ENCODE peak calls at places on chromosome X, in nine cellular contexts. Q is activated CD8-positive, alpha-beta T cell treated with anti-CD3 and anti-CD28 coated beads, Interleukin-2, amount 10 ng/mL, durations not matched to agents 7 days and 5 days; S is effector CD8-positive, alpha-beta T cell; Z is neuronal stem cell; G is substantia nigra; H is NCI-H748 treated with DMSO at 0.1 percent for 48 hours; A is IMR-90; I is NB4; E is stimulated activated CD4-positive, alpha-beta T cell treated with anti-CD3 and anti-CD28 coated beads, Interleukin-4, amount 100 ng/mL, for 48 hours. T is an unnamed sample.

GRCh38 chrX:23548164-23548563 is 119.1 kb upstream of the PRDX4 start:
- DNase-seq in Q (no peak), H (no peak), S (no peak), G (no peak), Z (no peak), E (no peak), A (no peak), I (no peak), T (no peak)

GRCh38 chrX:38561126-38561868 is at the start of gene TSPAN7:
- DNase-seq in Q (peak; percentile 79), S (peak; percentile 73), Z (peak; percentile 65), E (peak; percentile 61), G (peak; percentile 60), H (peak; percentile 67), A (peak; percentile 40), I (no peak), T (peak; percentile 56)

GRCh38 chrX:8748855-8749254 is 16.9 kb upstream of the ANOS1 start:
- DNase-seq in S (no peak), E (no peak), A (peak; percentile 43), Q (no peak), G (no peak), H (peak; percentile 44), Z (no peak), I (peak; percentile 39), T (peak; percentile 56)

GRCh38 chrX:111470681-111471403 is 40.6 kb upstream of the SERTM2 start:
- DNase-seq in H (no peak), E (no peak), Z (no peak), Q (no peak), I (no peak), A (no peak), G (no peak), S (no peak), T (no peak)

GRCh38 chrX:30196322-30196721 is 19.0 kb upstream of the MAGEB2 start:
- DNase-seq in S (no peak), Q (no peak), G (no peak), I (peak; percentile 5), H (no peak), A (peak; percentile 9), E (no peak), Z (no peak), T (no peak)

GRCh38 chrX:21741869-21742701 is 15.8 kb downstream of the SMPX start:
- DNase-seq in H (no peak), I (no peak), Q (no peak), A (no peak), S (no peak), E (no peak), Z (no peak), G (no peak), T (peak; percentile 11)

GRCh38 chrX:31819455-31819854 is 747.6 kb upstream of the FTHL17 start:
- DNase-seq in H (no peak), Q (no peak), G (no peak), E (no peak), A (no peak), Z (no peak), S (no peak), I (no peak), T (no peak)

GRCh38 chrX:126342859-126343258 is 176.8 kb upstream of the DCAF12L2 start:
- DNase-seq in G (no peak), Q (no peak), Z (no peak), A (no peak), E (no peak), I (no peak), H (no peak), S (no peak), T (no peak)

GRCh38 chrX:119647552-119648420 is 41.6 kb upstream of the NKRF start:
- DNase-seq in Q (peak; percentile 50), G (no peak), I (no peak), E (peak; percentile 26), S (no peak), A (no peak), H (no peak), Z (no peak), T (no peak)

GRCh38 chrX:24231169-24231568 is 81.6 kb downstream of the ZFX start:
- DNase-seq in I (peak; percentile 64), E (no peak), G (no peak), A (peak; percentile 93), S (no peak), Z (no peak), H (no peak), Q (no peak), T (peak; percentile 93)

GRCh38 chrX:53320543-53321215 is 39.3 kb upstream of the IQSEC2 start:
- DNase-seq in A (no peak), G (no peak), S (no peak), H (no peak), E (no peak), Z (no peak), Q (no peak), I (peak; percentile 15), T (no peak)

GRCh38 chrX:15674899-15675489 is 10.4 kb upstream of the CLTRN start:
- DNase-seq in A (peak; percentile 93), S (peak; percentile 79), H (peak; percentile 85), E (peak; percentile 75), I (peak; percentile 90), Q (peak; percentile 90), G (peak; percentile 90), Z (peak; percentile 80), T (peak; percentile 93)

GRCh38 chrX:133265331-133265730 is 47.2 kb upstream of the TFDP3 start:
- DNase-seq in A (no peak), I (peak; percentile 1), Z (peak; percentile 85), E (no peak), G (no peak), Q (no peak), H (no peak), S (no peak), T (no peak)

GRCh38 chrX:149521438-149521837 is 16.3 kb upstream of the IDS start:
- DNase-seq in G (no peak), S (no peak), H (no peak), Q (peak; percentile 37), I (no peak), E (no peak), Z (no peak), A (no peak), T (no peak)

GRCh38 chrX:78103656-78104446 is at the start of gene PGK1:
- DNase-seq in E (peak; percentile 77), G (peak; percentile 81), H (peak; percentile 77), S (peak; percentile 87), A (peak; percentile 97), Q (peak; percentile 95), I (peak; percentile 98), Z (peak; percentile 87), T (peak; percentile 93)

GRCh38 chrX:152656087-152656486 is 18.4 kb downstream of the GABRQ start:
- DNase-seq in G (no peak), S (no peak), E (no peak), Q (no peak), A (no peak), H (no peak), I (no peak), Z (no peak), T (no peak)

GRCh38 chrX:149456476-149457245 is 48.4 kb downstream of the IDS start:
- DNase-seq in Q (no peak), I (no peak), A (no peak), Z (no peak), G (no peak), H (no peak), S (no peak), E (no peak), T (no peak)

GRCh38 chrX:41543668-41544067 is 96.5 kb downstream of the NYX start:
- DNase-seq in H (no peak), A (no peak), E (no peak), Z (no peak), G (no peak), S (no peak), I (no peak), Q (no peak), T (no peak)

GRCh38 chrX:65643046-65643785 is 24.2 kb upstream of the MSN start:
- DNase-seq in H (no peak), E (no peak), I (no peak), G (no peak), Z (no peak), A (peak; percentile 10), S (no peak), Q (no peak), T (peak; percentile 36)

GRCh38 chrX:40205471-40205870 is 107.7 kb upstream of the BCOR start:
- DNase-seq in H (no peak), I (no peak), A (no peak), S (no peak), Q (no peak), E (no peak), G (no peak), Z (no peak), T (no peak)

GRCh38 chrX:118116308-118117068 is at the start of gene KLHL13:
- DNase-seq in Q (peak; percentile 20), S (peak; percentile 21), Z (peak; percentile 33), I (peak; percentile 54), H (peak; percentile 9), E (no peak), G (peak; percentile 7), A (peak; percentile 18), T (peak; percentile 26)

GRCh38 chrX:40096395-40097091 is 1.2 kb downstream of the BCOR start:
- DNase-seq in E (no peak), Z (no peak), Q (peak; percentile 69), S (peak; percentile 35), G (no peak), A (peak; percentile 45), I (peak; percentile 70), H (peak; percentile 8), T (no peak)

GRCh38 chrX:24956828-24957227 is 58.9 kb downstream of the ARX start:
- DNase-seq in I (no peak), G (no peak), A (peak; percentile 19), Q (no peak), H (no peak), E (no peak), S (no peak), Z (no peak), T (peak; percentile 53)

GRCh38 chrX:32514986-32515385 is 696.4 kb downstream of the DMD start:
- DNase-seq in Q (no peak), H (no peak), I (no peak), Z (no peak), S (no peak), E (no peak), G (no peak), A (no peak), T (no peak)

GRCh38 chrX:64975491-64975890 is 759 bp downstream of the ZC4H2 start:
- DNase-seq in I (no peak), G (peak; percentile 0), H (no peak), Q (peak; percentile 24), A (no peak), S (peak; percentile 0), Z (peak; percentile 29), E (peak; percentile 3), T (peak; percentile 12)

GRCh38 chrX:147403075-147403474 is 508.6 kb upstream of the FMR1 start:
- DNase-seq in H (no peak), G (no peak), Z (no peak), S (no peak), I (no peak), A (no peak), E (no peak), Q (no peak), T (no peak)

GRCh38 chrX:116749943-116750342 is 287.2 kb upstream of the CT83 start:
- DNase-seq in H (peak; percentile 61), S (no peak), Z (no peak), A (no peak), Q (no peak), I (no peak), E (no peak), G (no peak), T (no peak)